ENCODE peak calls at places on chromosomes 16 and 17, in ten cellular contexts. H, G, A, B, E, R, D, M, X and W are unnamed samples.

GRCh38 chr17:66829386-66829864 is 5.5 kb upstream of the CACNG5 start:
- DNase-seq in D (peak; percentile 19), H (no peak), X (peak; percentile 74), R (peak; percentile 49), A (no peak), G (peak; percentile 31), B (peak; percentile 54), M (peak; percentile 73), E (peak; percentile 45), W (peak; percentile 41)

GRCh38 chr17:44914148-44914547 is 1.2 kb downstream of the GFAP start:
- DNase-seq in H (peak; percentile 9), E (no peak), G (no peak), D (no peak), A (no peak), M (no peak), R (no peak), X (no peak), B (no peak), W (no peak)

GRCh38 chr17:82230627-82231311 is 1.9 kb downstream of the SLC16A3 start:
- DNase-seq in M (peak; percentile 81), E (peak; percentile 94), H (no peak), B (peak; percentile 86), A (peak; percentile 77), R (no peak), G (peak; percentile 74), D (no peak), X (peak; percentile 88), W (peak; percentile 83)

GRCh38 chr17:79407385-79407784 is 203.5 kb downstream of the RBFOX3 start:
- DNase-seq in X (no peak), R (no peak), M (no peak), D (no peak), G (no peak), A (no peak), B (no peak), H (no peak), E (no peak), W (no peak)

GRCh38 chr16:10180771-10181163 is 1.5 kb downstream of the GRIN2A start:
- DNase-seq in M (no peak), X (no peak), B (peak; percentile 57), E (peak; percentile 33), D (no peak), G (peak; percentile 52), R (no peak), A (no peak), H (no peak), W (peak; percentile 64)

GRCh38 chr17:53176629-53177028 is 646.1 kb upstream of the KIF2B start:
- DNase-seq in R (no peak), D (no peak), X (no peak), H (no peak), B (no peak), G (no peak), A (no peak), M (no peak), E (no peak), W (no peak)

GRCh38 chr17:80782536-80783427 is 208.9 kb upstream of the CHMP6 start:
- DNase-seq in M (peak; percentile 59), B (no peak), G (no peak), H (peak; percentile 2), R (no peak), D (no peak), E (no peak), X (no peak), A (no peak), W (peak; percentile 61)

GRCh38 chr17:27609606-27610303 is 21.2 kb upstream of the LGALS9 start:
- DNase-seq in B (no peak), R (peak; percentile 34), M (peak; percentile 27), D (peak; percentile 11), H (no peak), X (peak; percentile 23), G (peak; percentile 62), A (no peak), E (peak; percentile 59), W (peak; percentile 45)

GRCh38 chr16:87930456-87930855 is 5.9 kb downstream of the CA5A start:
- DNase-seq in H (no peak), D (no peak), R (no peak), X (no peak), E (no peak), A (no peak), G (peak; percentile 37), B (no peak), M (no peak), W (peak; percentile 23)

GRCh38 chr17:5772720-5773119 is 188.4 kb upstream of the NLRP1 start:
- DNase-seq in R (no peak), B (no peak), A (no peak), D (no peak), E (no peak), G (no peak), H (no peak), X (no peak), M (peak; percentile 37), W (no peak)

GRCh38 chr16:29314292-29314934 is 92.1 kb downstream of the NPIPB11 start:
- DNase-seq in A (no peak), B (no peak), H (no peak), R (no peak), D (no peak), E (no peak), G (no peak), X (no peak), M (no peak), W (no peak)

GRCh38 chr16:29317269-29317668 is 89.2 kb downstream of the NPIPB11 start:
- DNase-seq in E (no peak), H (no peak), G (no peak), M (no peak), X (no peak), R (no peak), D (no peak), A (no peak), B (no peak), W (no peak)

GRCh38 chr16:29316673-29317237 is 89.8 kb downstream of the NPIPB11 start:
- DNase-seq in H (no peak), M (peak; percentile 21), X (no peak), D (no peak), A (no peak), B (no peak), R (no peak), G (no peak), E (no peak), W (no peak)

GRCh38 chr16:29315046-29315445 is 91.5 kb downstream of the NPIPB11 start:
- DNase-seq in H (no peak), X (no peak), R (no peak), E (no peak), A (no peak), B (no peak), G (no peak), M (peak; percentile 31), D (no peak), W (no peak)

GRCh38 chr16:29315916-29316517 is 90.5 kb downstream of the NPIPB11 start:
- DNase-seq in G (peak; percentile 22), H (no peak), R (no peak), X (no peak), M (no peak), B (no peak), D (no peak), E (no peak), A (no peak), W (no peak)
- TF ChIP-seq CTCF in G (peak; percentile 25), H (no peak), R (no peak), X (peak; percentile 18), M (no peak), B (no peak), D (no peak), E (no peak), A (no peak), W (no peak)

DNA sequence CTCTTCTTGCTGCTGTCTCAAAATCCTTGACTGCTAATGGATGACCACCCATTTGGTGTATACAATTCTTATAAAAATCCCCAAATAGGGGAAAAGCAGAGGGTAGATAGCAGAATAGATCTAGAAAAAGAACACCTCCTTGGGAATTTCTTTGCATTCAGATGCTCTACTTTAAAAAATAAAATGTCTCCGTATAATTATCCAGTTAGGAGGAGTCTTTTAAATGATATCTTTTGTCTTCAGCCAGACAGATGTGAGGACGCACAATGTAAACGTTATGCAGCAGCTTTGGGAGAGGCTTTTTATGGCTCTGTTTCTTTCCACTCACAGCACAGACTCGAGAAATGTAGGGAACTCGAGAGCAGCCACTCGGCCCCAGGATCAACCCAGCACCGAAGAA is 300.2 kb downstream of the IRF8 start:
- DNase-seq in G (no peak), D (no peak), E (no peak), B (no peak), R (no peak), A (no peak), M (peak; percentile 18), X (no peak), H (no peak), W (no peak)
- TF ChIP-seq CTCF in G (no peak), D (no peak), E (no peak), B (no peak), R (no peak), A (no peak), M (no peak), X (no peak), H (no peak), W (no peak)

GRCh38 chr17:34306466-34306865 is 12.8 kb upstream of the CCL8 start:
- DNase-seq in R (peak; percentile 29), H (no peak), A (no peak), X (peak; percentile 74), E (no peak), G (peak; percentile 15), B (no peak), D (peak; percentile 76), M (peak; percentile 87), W (no peak)
- TF ChIP-seq CTCF in R (no peak), H (no peak), A (no peak), X (peak; percentile 57), E (peak; percentile 24), G (no peak), B (no peak), D (peak; percentile 70), M (peak; percentile 81), W (no peak)

DNA sequence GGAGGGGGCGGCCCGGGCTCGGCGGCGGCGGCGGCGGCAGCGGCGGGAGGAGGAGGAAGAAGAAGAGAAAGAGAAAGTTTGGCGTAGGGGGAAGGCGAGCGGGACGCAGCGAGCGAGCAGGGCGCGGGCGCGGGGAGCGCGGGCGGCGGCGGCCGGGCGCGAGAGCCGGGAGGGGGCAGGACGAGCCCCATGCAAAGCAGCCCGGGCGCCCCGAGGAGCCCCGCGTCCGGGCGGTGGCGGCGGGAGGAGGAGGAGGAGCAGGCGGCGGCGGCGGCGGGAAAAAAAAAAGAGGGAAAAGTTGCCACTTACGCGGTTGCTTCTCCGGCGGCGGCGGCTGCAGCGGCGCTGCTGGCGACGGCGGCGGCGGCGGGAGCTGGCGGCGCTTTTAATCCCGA is 10.3 kb upstream of the ZFHX3 start:
- DNase-seq in R (no peak), D (no peak), E (peak; percentile 62), A (no peak), B (peak; percentile 79), X (no peak), M (no peak), G (peak; percentile 64), H (no peak), W (no peak)
- TF ChIP-seq CTCF in R (no peak), D (no peak), E (no peak), A (no peak), B (no peak), X (no peak), M (peak; percentile 5), G (no peak), H (no peak), W (no peak)

DNA sequence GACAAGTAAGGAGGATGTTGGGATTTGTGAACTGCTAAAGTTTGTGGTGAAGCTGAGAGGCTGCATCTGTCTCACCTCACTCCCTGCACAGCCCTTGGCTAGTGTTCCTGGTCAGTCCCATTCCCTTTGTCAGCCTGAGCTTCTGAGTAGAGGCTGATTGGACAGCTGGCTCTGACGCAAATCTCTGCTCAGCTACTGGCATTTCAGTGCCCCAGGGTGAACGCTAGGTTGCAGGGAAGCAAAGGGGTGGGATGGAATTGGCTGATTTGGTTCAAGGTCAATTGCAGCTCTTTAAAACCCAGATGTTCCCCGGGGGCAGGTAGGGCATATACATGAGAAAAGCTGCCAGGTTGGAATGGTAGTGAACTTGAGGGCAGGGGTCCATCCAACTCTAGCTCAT is 23.1 kb upstream of the CNOT1 start:
- DNase-seq in M (peak; percentile 60), X (no peak), A (no peak), B (no peak), H (no peak), G (no peak), R (no peak), D (no peak), E (no peak), W (no peak)
- TF ChIP-seq CTCF in M (no peak), X (no peak), A (no peak), B (no peak), H (no peak), G (no peak), R (no peak), D (no peak), E (no peak), W (no peak)